ENCODE peak calls at places on chromosomes 16 and 17, in seven cellular contexts. P is IMR-90, L is HCT116, E is ovary, F is esophagus muscularis mucosa, Q is A549, S is uterus. D is an unnamed sample.

GRCh38 chr16:68399456-68399855 is 48.9 kb downstream of the SMPD3 start:
- DNase-seq in F (no peak), S (no peak), Q (no peak), P (peak), L (no peak), E (no peak), D (no peak)

GRCh38 chr17:42045719-42046118 is 4.7 kb downstream of the C17orf113 start:
- DNase-seq in L (no peak), E (no peak), S (no peak), P (no peak), Q (no peak), F (no peak), D (no peak)

GRCh38 chr17:82553210-82553930 is 33.8 kb downstream of the FOXK2 start:
- DNase-seq in P (no peak), L (no peak), S (no peak), Q (no peak), E (no peak), F (no peak), D (no peak)

GRCh38 chr17:10139560-10139959 is 58.8 kb downstream of the GAS7 start:
- DNase-seq in E (no peak), F (no peak), P (no peak), L (no peak), S (no peak), Q (no peak), D (no peak)

GRCh38 chr16:55136356-55136755 is 187.6 kb upstream of the IRX6 start:
- DNase-seq in F (no peak), P (no peak), E (no peak), S (no peak), Q (no peak), L (no peak), D (no peak)

GRCh38 chr17:82257473-82257872 is 16.0 kb downstream of the CSNK1D start:
- DNase-seq in P (no peak), F (no peak), Q (no peak), L (no peak), E (no peak), S (no peak), D (peak)

GRCh38 chr17:3935825-3936355 is 19.6 kb upstream of the P2RX1 start:
- DNase-seq in L (no peak), E (no peak), F (no peak), P (peak), Q (no peak), S (no peak), D (no peak)

GRCh38 chr17:60392845-60393702 is 1.1 kb upstream of the USP32 start:
- DNase-seq in F (no peak), Q (peak), E (no peak), L (peak), P (peak), S (peak), D (peak)

GRCh38 chr17:8629371-8630226 is 926 bp downstream of the MYH10 start:
- DNase-seq in L (no peak), S (peak), Q (peak), F (no peak), P (no peak), E (peak), D (no peak)

GRCh38 chr17:77428901-77429734 is 288.3 kb downstream of the SEC14L1 start:
- DNase-seq in Q (no peak), S (no peak), F (no peak), E (no peak), L (no peak), P (no peak), D (peak)

GRCh38 chr17:22516861-22517636 is 824.7 kb downstream of the KCNJ18 start:
- DNase-seq in E (no peak), L (no peak), Q (no peak), S (no peak), F (no peak), P (no peak), D (no peak)

GRCh38 chr16:1474796-1475551 is at the start of gene CLCN7:
- DNase-seq in L (peak), Q (peak), S (peak), P (peak), F (peak), E (peak), D (peak)

GRCh38 chr16:29815032-29815721 is 775 bp upstream of the PAGR1 start:
- DNase-seq in E (peak), P (no peak), L (no peak), S (peak), F (no peak), Q (no peak), D (peak)

GRCh38 chr17:32281011-32281451 is 15.4 kb downstream of the RHBDL3 start:
- DNase-seq in F (no peak), P (no peak), L (no peak), E (no peak), S (peak), Q (no peak), D (peak)

GRCh38 chr17:40530988-40531971 is 29.9 kb upstream of the TNS4 start:
- DNase-seq in P (no peak), Q (no peak), E (peak), L (no peak), S (peak), F (no peak), D (no peak)

GRCh38 chr17:67970783-67971182 is 25.5 kb downstream of the C17orf58 start:
- DNase-seq in F (no peak), E (no peak), L (no peak), P (no peak), Q (no peak), S (no peak), D (no peak)

GRCh38 chr16:87918866-87919680 is 17.3 kb downstream of the CA5A start:
- DNase-seq in E (peak), P (no peak), F (no peak), Q (no peak), L (no peak), S (peak), D (no peak)

GRCh38 chr16:28882476-28883180 is 4.3 kb downstream of the ATP2A1 start:
- DNase-seq in Q (no peak), L (no peak), S (no peak), P (no peak), E (no peak), F (no peak), D (no peak)

GRCh38 chr16:27583634-27584033 is 33.7 kb downstream of the KATNIP start:
- DNase-seq in F (no peak), P (no peak), E (no peak), L (no peak), Q (no peak), S (no peak), D (no peak)

GRCh38 chr17:68657166-68657940 is 56.2 kb upstream of the FAM20A start:
- DNase-seq in P (no peak), E (no peak), F (no peak), Q (no peak), L (no peak), S (no peak), D (no peak)

GRCh38 chr16:54934536-54935410 is 4.1 kb downstream of the IRX5 start:
- DNase-seq in S (no peak), P (no peak), L (no peak), E (no peak), F (peak), Q (no peak), D (no peak)

GRCh38 chr17:31067699-31068184 is 27.0 kb upstream of the NF1 start:
- DNase-seq in L (peak), Q (peak), S (no peak), E (no peak), P (peak), F (no peak), D (no peak)

GRCh38 chr16:75644240-75645012 is 3.0 kb downstream of the KARS1 start:
- DNase-seq in Q (no peak), L (no peak), E (no peak), P (no peak), S (no peak), F (no peak), D (no peak)

GRCh38 chr17:21129023-21129681 is 2.4 kb downstream of the DHRS7B start:
- DNase-seq in F (no peak), L (no peak), P (peak), S (peak), Q (peak), E (peak), D (no peak)

GRCh38 chr17:2468270-2468669 is 43.4 kb downstream of the METTL16 start:
- DNase-seq in L (no peak), E (no peak), S (no peak), F (peak), Q (no peak), P (peak), D (no peak)

GRCh38 chr17:8522577-8522976 is 86.9 kb downstream of the NDEL1 start:
- DNase-seq in E (no peak), F (no peak), Q (no peak), S (no peak), P (no peak), L (no peak), D (no peak)

GRCh38 chr16:56972898-56973689 is 11.3 kb downstream of the CETP start:
- DNase-seq in P (no peak), Q (no peak), L (no peak), F (no peak), S (no peak), E (no peak), D (no peak)

GRCh38 chr17:79019631-79020584 is 4.1 kb upstream of the C1QTNF1 start:
- DNase-seq in P (peak), L (peak), E (peak), Q (peak), F (no peak), S (peak), D (no peak)

GRCh38 chr16:68728558-68728957 is 8.5 kb upstream of the CDH1 start:
- DNase-seq in Q (no peak), L (no peak), F (no peak), E (no peak), S (no peak), P (no peak), D (no peak)

GRCh38 chr16:72404299-72404698 is 232.3 kb upstream of the PMFBP1 start:
- DNase-seq in S (no peak), L (no peak), E (no peak), Q (no peak), F (no peak), P (peak), D (no peak)

GRCh38 chr17:74766413-74766812 is 9.7 kb downstream of the NAT9 start:
- DNase-seq in E (no peak), F (no peak), Q (no peak), S (no peak), P (no peak), L (no peak), D (no peak)

GRCh38 chr16:82092711-82093110 is 57.7 kb downstream of the HSD17B2 start:
- DNase-seq in S (no peak), F (no peak), L (no peak), P (peak), Q (no peak), E (no peak), D (no peak)

DNA sequence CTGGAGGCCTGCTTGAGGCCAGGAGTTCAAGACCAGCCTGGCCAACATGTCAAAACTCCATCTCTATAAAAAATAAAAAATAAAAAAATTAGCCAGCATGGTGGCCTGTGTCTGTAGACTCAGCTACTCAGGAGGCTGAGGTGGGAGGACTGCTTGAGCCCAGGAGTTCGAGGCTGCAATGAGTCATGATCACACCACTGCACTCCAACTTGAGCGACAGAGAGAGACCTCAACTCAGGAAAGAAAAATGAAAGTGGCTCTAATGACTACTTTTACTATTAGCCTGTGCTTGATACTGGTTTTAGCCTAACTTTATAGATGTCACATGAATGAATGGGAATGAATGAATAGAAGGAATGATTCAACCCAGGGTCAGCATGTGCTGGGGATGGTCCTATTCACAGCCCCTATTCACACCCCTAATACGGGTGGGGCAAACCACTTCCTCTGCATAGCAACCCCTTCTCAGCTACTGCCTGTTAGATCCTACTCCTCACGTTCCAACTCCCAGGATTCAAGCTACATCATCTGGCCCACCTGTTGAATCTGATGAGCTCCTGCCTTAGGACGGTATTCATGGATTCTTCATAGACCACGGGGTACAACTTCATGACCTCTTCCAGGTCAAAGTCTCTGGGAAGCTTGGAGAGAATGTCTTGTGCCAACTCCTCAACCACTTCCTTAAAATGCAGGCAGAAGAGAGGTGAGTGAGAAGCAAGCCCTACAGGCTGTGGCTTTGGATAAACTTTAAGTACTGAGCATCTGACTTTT is 40.5 kb downstream of the LYRM1 start:
- DNase-seq in E (no peak), Q (no peak), P (no peak), L (no peak), S (no peak), F (no peak), D (no peak)
- TF ChIP-seq CTCF in E (no peak), Q (no peak), P (no peak), L (no peak), S (no peak), F (no peak), D (no peak)

GRCh38 chr16:3364774-3365427 is 9.2 kb downstream of the OR2C1 start:
- DNase-seq in F (peak), S (peak), P (peak), Q (peak), L (no peak), E (peak), D (peak)
- TF ChIP-seq POLR2A in F (no peak), S (no peak), P (peak), Q (no peak), L (no peak), E (peak), D (no peak)

GRCh38 chr17:48161127-48161905 is 53.8 kb downstream of the SNX11 start:
- DNase-seq in P (no peak), L (no peak), F (no peak), E (no peak), Q (no peak), S (no peak), D (no peak)

GRCh38 chr17:48162305-48162934 is 54.9 kb downstream of the SNX11 start:
- DNase-seq in F (no peak), L (no peak), E (no peak), P (no peak), S (no peak), Q (peak), D (no peak)

GRCh38 chr17:48160177-48160967 is 52.8 kb downstream of the SNX11 start:
- DNase-seq in Q (no peak), P (no peak), F (no peak), L (no peak), S (no peak), E (no peak), D (no peak)

GRCh38 chr17:48162946-48163506 is 55.5 kb downstream of the SNX11 start:
- DNase-seq in S (no peak), F (no peak), Q (peak), P (no peak), E (no peak), L (no peak), D (no peak)

DNA sequence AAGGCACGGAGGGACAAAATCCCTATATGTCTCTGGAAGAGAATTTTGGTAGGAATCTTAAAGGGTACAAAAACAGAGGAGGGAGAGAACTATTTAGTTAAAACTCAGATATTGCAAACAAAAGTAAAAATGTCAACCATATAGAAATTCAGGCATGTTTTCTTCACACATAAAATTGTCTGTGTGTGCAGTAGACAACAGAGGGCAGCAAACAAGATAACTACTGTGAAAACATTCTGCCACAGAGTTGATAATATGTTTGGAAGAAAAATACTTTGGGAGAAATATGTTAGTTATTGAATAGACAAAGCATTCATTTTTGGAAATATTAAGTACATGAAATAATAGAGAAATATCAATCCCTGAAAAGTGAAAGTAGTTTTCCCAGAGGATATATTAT is 56.2 kb downstream of the SNX11 start:
- DNase-seq in P (no peak), F (no peak), S (no peak), L (no peak), E (no peak), Q (no peak), D (no peak)
- TF ChIP-seq CTCF in P (no peak), F (no peak), S (no peak), L (peak), E (no peak), Q (peak), D (no peak)

DNA sequence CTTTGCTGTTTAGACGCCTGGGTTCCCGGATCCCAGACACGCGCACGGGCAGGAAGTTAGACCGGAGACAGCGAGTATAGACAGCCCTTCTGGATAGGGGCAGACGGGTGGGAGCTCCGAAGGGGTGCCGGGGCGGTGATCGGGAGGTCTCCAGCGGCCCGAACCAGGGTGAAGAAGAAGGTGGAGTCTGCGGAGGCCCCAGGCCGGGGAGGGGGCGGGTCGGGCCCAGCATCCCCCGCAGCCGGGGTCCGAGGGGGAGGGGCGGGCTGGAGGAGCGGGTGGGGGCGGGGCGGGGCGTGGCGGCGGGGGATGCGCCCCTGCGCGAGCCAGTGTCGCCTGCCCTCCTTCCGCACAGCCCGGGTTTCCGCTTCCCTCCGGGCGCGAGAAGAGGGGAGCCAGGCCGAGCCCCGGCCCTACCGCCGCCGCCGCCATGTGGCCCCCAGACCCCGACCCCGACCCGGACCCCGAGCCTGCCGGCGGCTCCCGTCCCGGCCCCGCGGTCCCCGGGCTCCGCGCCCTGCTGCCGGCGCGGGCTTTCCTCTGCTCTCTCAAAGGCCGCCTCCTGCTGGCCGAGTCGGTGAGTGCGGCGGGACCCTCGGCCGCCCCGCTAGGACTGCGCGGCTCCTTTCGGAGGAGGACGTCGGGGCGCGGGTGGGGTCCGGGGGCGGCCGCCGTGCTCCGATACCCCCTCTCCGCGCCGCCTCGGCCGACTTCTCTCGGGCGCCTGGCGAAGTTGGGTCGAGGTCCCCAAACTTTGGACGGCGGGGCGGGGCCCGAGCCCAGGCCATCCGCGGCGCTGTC is at the start of gene CMTM3:
- DNase-seq in S (peak), Q (peak), E (peak), F (no peak), P (peak), L (peak), D (peak)
- TF ChIP-seq POLR2A in S (peak), Q (peak), E (no peak), F (no peak), P (no peak), L (peak), D (no peak)

GRCh38 chr17:64320613-64321553 is 57.8 kb upstream of the TEX2 start:
- DNase-seq in L (peak), S (peak), P (peak), E (peak), F (no peak), Q (peak), D (peak)
- TF ChIP-seq CTCF in L (peak), S (peak), P (peak), E (peak), F (peak), Q (peak), D (peak)

GRCh38 chr17:58531661-58532554 is 17.5 kb upstream of the MTMR4 start:
- DNase-seq in P (peak), S (peak), E (peak), F (no peak), L (no peak), Q (no peak), D (peak)
- TF ChIP-seq POLR2A in P (no peak), S (peak), E (no peak), F (no peak), L (no peak), Q (peak), D (no peak)

GRCh38 chr17:13909901-13910519 is 159.3 kb upstream of the COX10 start:
- DNase-seq in Q (no peak), S (no peak), P (no peak), F (peak), E (no peak), L (no peak), D (no peak)
- TF ChIP-seq CTCF in Q (no peak), S (no peak), P (no peak), F (no peak), E (no peak), L (no peak), D (no peak)

GRCh38 chr17:16442141-16442540 is 26.8 kb downstream of the TRPV2 start:
- DNase-seq in E (no peak), F (no peak), S (no peak), Q (no peak), L (no peak), P (no peak), D (peak)

GRCh38 chr17:16440814-16441629 is 25.7 kb downstream of the TRPV2 start:
- DNase-seq in E (no peak), S (no peak), Q (no peak), P (no peak), L (no peak), F (no peak), D (no peak)

GRCh38 chr17:16444258-16444886 is 29.0 kb downstream of the TRPV2 start:
- DNase-seq in L (no peak), S (no peak), E (no peak), F (no peak), P (no peak), Q (no peak), D (no peak)

GRCh38 chr17:16442594-16443389 is 27.4 kb downstream of the TRPV2 start:
- DNase-seq in F (no peak), P (no peak), S (no peak), L (no peak), Q (no peak), E (no peak), D (no peak)

GRCh38 chr17:16443390-16444257 is 28.3 kb downstream of the TRPV2 start:
- DNase-seq in Q (no peak), S (no peak), P (no peak), F (no peak), E (no peak), L (no peak), D (no peak)
- TF ChIP-seq POLR2A in Q (peak), S (no peak), P (no peak), F (no peak), E (no peak), L (no peak), D (no peak)

D was measured in upper lobe of left lung.